ENCODE peak calls at places on chromosomes 2 and 18, in five cellular contexts. R is CD8-positive, alpha-beta T cell; U is IMR-90; N is stomach; B is PC-9. O is an unnamed sample. For H3K4me1, the result is how much of the 10 kb centered on the place peaks cover.

GRCh38 chr2:126664234-126664633 is 8.3 kb downstream of the GYPC start:
- DNase-seq in B (no peak), U (no peak), R (peak), N (no peak), O (no peak)

GRCh38 chr18:33802955-33803354 is 224.9 kb downstream of the ASXL3 start:
- DNase-seq in U (no peak), N (peak), B (no peak), R (no peak), O (no peak)

GRCh38 chr2:29952973-29953372 is 31.6 kb upstream of the ALK start:
- DNase-seq in R (no peak), U (no peak), N (no peak), B (no peak), O (no peak)

GRCh38 chr2:121309801-121310200 is 24.8 kb upstream of the TFCP2L1 start:
- DNase-seq in R (no peak), U (no peak), B (peak), N (peak), O (no peak)

GRCh38 chr2:151518802-151519201 is 109.1 kb downstream of the RIF1 start:
- DNase-seq in R (no peak), B (no peak), U (peak), N (no peak), O (no peak)

GRCh38 chr2:70024284-70024683 is 62.9 kb upstream of the ASPRV1 start:
- DNase-seq in N (no peak), R (no peak), U (no peak), B (peak), O (no peak)

GRCh38 chr2:132489150-132489549 is 72.5 kb downstream of the GPR39 start:
- DNase-seq in U (peak), N (no peak), R (no peak), B (no peak), O (no peak)

GRCh38 chr18:39946623-39947061 is 2008.4 kb upstream of the PIK3C3 start:
- DNase-seq in R (no peak), N (no peak), U (peak), B (peak), O (peak)

GRCh38 chr2:233922471-233922870 is 5.3 kb downstream of the TRPM8 start:
- DNase-seq in U (peak), R (no peak), N (no peak), B (peak), O (no peak)

GRCh38 chr2:9234680-9235387 is 28.2 kb downstream of the ASAP2 start:
- DNase-seq in R (no peak), N (peak), U (peak), B (peak), O (no peak)

GRCh38 chr2:212135739-212136138 is 402.9 kb downstream of the ERBB4 start:
- DNase-seq in U (peak), N (no peak), B (no peak), R (no peak), O (no peak)

GRCh38 chr2:7835693-7836680 is 845.9 kb upstream of the ID2 start:
- DNase-seq in B (no peak), R (no peak), N (no peak), U (no peak), O (no peak)

GRCh38 chr2:11498543-11499034 is 32.6 kb upstream of the E2F6 start:
- DNase-seq in N (peak), U (no peak), R (no peak), B (peak), O (peak)

GRCh38 chr2:170155022-170155722 is 22.8 kb upstream of the MYO3B start:
- DNase-seq in B (no peak), U (peak), R (no peak), N (no peak), O (no peak)

GRCh38 chr2:197008229-197008628 is 81.7 kb upstream of the PGAP1 start:
- DNase-seq in R (no peak), U (peak), N (no peak), B (peak), O (no peak)

GRCh38 chr2:124822516-124822915 is 797.4 kb downstream of the CNTNAP5 start:
- DNase-seq in N (no peak), U (peak), R (no peak), B (no peak), O (no peak)

GRCh38 chr2:233247744-233248143 is 3.7 kb upstream of the ATG16L1 start:
- DNase-seq in R (peak), B (peak), U (peak), N (no peak), O (no peak)

GRCh38 chr2:101330253-101330921 is 21.9 kb upstream of the RNF149 start:
- DNase-seq in U (no peak), B (no peak), R (peak), N (peak), O (no peak)

DNA sequence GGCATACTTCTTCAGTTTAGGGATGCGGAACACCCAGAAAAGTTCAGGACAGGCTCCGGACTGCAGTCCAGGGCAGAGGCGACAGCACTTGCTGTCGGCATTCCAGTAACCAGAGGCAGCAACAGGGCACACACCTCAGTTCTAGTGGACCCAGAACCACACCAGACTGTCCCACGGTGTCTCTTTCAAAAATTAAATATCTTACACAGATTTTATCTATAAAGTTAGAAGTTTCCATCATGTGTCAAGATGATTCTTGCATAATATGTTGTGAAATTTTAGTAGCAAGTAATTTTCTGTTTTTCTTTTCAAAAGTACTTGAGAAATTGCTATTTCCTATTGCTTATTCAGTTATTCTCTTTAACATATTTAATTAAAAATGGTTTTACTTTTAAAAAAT is 182.5 kb downstream of the LTBP1 start:
- DNase-seq in R (no peak), B (no peak), U (no peak), N (no peak), O (no peak)
- H3K4me1 ChIP-seq in R (under half), B (under half), U (under half), N (under half), O (under half)

GRCh38 chr2:160650196-160651108 is 156.8 kb upstream of the RBMS1 start:
- DNase-seq in R (no peak), U (no peak), N (no peak), B (peak), O (no peak)
- H3K27ac ChIP-seq in R (no peak), U (no peak), N (no peak), B (peak), O (no peak)

DNA sequence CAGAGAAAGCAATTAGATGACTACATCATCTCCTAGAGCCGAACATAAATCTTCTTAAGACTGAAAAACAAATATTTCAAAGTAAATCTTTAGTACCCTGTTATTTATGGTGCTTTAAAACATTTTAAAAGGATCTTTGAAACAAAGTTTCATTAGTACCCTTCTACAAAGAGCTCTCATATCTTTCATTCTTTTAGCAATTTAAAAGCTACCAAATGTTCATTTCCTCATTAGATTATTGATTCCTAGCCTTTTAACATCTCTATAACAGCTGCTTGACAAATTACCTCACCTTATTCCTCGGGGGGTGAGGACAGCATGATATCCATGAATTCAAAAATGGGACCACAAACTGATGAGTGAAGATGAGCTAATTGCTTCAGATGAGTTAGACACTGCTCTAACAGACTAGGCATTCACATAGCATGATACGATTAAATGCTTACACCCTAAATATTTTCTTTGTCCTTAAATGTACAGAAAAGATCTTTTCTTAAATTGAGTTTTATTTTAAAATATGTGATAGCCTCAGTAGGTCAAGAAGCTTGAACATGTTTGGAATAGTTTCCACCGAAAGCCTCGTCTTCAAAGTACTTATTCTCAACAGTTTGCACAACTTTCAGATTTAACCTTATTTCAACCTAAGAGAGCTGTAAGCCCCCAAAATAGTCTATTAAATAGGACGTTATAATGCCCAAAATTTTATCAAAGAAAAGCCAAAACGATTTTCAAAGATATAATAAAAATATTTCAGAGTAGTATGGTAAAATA is 2.1 kb downstream of the ATAD2B start:
- DNase-seq in B (no peak), U (no peak), N (no peak), R (no peak), O (no peak)
- H3K4me1 ChIP-seq in B (under half), U (under half), N (half or more), R (under half), O (under half)

GRCh38 chr18:12313530-12314245 is 5.6 kb downstream of the TUBB6 start:
- DNase-seq in B (no peak), N (no peak), R (no peak), U (no peak), O (no peak)

GRCh38 chr18:12310762-12311161 is 2.7 kb downstream of the TUBB6 start:
- DNase-seq in B (no peak), N (no peak), U (no peak), R (no peak), O (no peak)

GRCh38 chr18:12315481-12315880 is 7.4 kb downstream of the TUBB6 start:
- DNase-seq in U (no peak), N (no peak), R (no peak), B (no peak), O (no peak)

GRCh38 chr18:12314586-12315305 is 6.7 kb downstream of the TUBB6 start:
- DNase-seq in U (no peak), R (no peak), B (no peak), N (no peak), O (no peak)

GRCh38 chr18:12312936-12313335 is 4.9 kb downstream of the TUBB6 start:
- DNase-seq in U (peak), B (no peak), R (no peak), N (no peak), O (no peak)
- H3K27ac ChIP-seq in U (no peak), B (no peak), R (no peak), N (no peak), O (no peak)

DNA sequence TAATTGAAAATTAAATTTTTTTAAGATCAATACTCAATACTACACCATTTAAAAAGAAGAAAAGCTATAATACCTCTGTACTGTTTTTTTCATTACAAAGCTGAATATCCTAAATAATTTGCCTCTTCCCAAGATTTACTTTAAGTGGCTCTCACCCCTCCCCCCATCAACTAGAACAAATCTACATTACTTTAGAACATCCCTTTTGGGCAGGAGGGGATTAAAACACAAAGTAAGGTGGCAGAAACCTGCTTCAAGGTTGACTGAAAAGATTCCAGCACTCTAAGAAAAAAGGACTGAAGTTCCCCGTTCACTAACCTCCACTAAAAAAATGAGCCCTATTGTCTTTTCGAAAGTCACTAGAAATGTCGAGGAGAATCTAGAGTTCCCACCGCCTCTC is 42.3 kb downstream of the SLC38A11 start:
- DNase-seq in R (no peak), N (no peak), U (no peak), B (no peak), O (no peak)
- H3K4me1 ChIP-seq in R (under half), N (half or more), U (under half), B (under half), O (under half)

DNA sequence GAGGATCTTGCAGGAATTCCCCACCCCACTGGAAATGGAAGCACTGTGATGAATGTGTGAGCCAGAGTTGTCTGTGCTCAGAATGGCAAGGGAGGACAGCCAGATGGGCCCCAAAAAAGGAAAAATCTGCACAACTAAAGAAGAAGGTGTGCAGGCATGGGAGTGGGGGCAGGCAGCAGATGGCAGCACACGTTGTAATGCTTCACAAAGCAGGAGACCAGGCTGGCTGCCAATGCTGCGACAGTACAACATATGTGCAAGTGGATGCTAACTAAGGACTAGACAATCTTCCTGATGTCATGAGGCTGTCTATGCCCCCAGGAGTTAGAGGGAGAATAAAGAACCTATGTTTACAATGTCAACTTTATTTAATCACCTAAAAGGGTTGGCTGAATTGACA is 27.2 kb downstream of the ST6GAL2 start:
- DNase-seq in R (no peak), B (no peak), U (no peak), N (no peak), O (no peak)
- H3K27ac ChIP-seq in R (no peak), B (no peak), U (no peak), N (no peak), O (no peak)

DNA sequence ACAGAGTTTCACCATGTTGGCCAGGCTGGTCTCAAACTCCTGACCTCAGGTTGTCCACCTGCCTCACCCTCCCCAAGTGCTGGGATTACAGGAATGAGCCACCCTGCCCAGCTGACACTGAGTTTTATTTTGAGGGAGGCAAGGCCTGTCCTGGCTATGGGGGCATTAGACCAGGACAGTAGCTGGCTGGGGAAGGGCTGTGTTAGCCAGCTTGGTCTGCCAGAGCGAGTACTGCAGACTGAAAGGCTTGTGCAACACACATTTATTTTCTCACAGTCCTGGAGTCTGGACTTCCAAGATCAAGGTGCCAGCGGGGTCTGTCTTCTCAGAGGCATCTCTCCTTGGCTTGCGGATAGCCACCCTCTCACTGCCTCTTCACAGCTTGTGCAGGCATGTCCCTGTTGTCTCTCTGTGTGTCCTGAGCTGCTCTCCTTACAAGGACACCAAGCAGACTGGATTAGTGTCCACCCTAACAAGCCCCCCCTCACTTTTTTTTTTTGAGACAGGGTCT is 59.4 kb upstream of the HAAO start:
- DNase-seq in R (no peak), U (no peak), N (no peak), B (no peak), O (peak)
- H3K4me1 ChIP-seq in R (under half), U (under half), N (under half), B (under half), O (under half)

GRCh38 chr2:217804338-217804737 is 198.5 kb downstream of the TNS1 start:
- DNase-seq in U (no peak), N (no peak), R (no peak), B (no peak), O (no peak)

GRCh38 chr2:217802261-217802660 is 200.5 kb downstream of the TNS1 start:
- DNase-seq in N (no peak), U (no peak), B (no peak), R (no peak), O (no peak)

GRCh38 chr2:217802876-217803638 is 199.7 kb downstream of the TNS1 start:
- DNase-seq in N (no peak), R (no peak), U (no peak), B (no peak), O (no peak)

GRCh38 chr2:217804786-217805678 is 197.8 kb downstream of the TNS1 start:
- DNase-seq in R (no peak), U (no peak), B (no peak), N (no peak), O (no peak)

DNA sequence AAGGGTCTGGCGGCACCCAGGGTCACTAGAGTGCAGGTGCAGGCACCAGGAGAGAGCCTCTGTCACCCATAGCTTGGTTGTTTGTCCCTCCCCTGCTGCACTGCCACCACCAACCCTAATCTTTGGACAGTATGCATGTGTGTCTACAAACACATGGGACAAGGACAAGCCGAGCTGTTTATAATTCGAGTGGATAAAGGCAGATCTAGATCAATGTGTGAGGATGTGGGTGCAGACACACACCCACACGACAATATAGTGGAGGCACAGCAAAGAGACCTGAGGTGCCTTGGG is 199.2 kb downstream of the TNS1 start:
- DNase-seq in B (no peak), R (no peak), U (no peak), N (no peak), O (no peak)
- H3K27ac ChIP-seq in B (no peak), R (no peak), U (no peak), N (no peak), O (no peak)

DNA sequence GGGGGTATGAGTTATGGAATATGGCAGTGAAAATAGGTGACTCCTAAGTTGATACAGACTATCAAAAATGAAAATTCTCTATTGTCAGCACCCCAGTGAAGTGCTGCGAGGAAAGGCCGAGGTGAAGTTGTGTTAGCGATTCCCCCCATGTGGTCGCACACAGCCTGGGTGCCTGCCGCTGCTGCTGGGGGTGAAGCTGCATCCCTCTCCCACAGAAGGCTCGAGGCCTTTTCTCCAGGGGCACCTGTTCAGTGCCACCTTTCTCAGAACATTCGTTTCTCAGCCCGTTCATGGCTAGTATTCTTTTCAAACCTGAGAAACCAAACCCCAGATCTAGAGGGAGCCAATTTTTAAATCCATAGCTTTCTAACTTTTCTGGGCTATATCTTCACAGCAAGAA is 23.8 kb downstream of the HK2 start:
- DNase-seq in N (no peak), R (no peak), B (no peak), U (no peak), O (no peak)
- H3K4me1 ChIP-seq in N (half or more), R (under half), B (under half), U (under half), O (under half)